ENCODE peak calls at places on chromosomes 16 and 17, in six cellular contexts. P is H1, L is GM12891, K is HepG2, Z is K562, C is GM12878. T is an unnamed sample.

GRCh38 chr17:77959926-77960521 is 1.5 kb downstream of the TNRC6C start:
- DNase-seq in C (no peak), L (no peak), P (no peak), K (no peak), Z (no peak), T (no peak)

GRCh38 chr17:46885956-46886663 is 34.7 kb downstream of the WNT9B start:
- DNase-seq in Z (no peak), K (no peak), L (no peak), C (no peak), P (no peak), T (no peak)

GRCh38 chr16:30183961-30184429 is 593 bp downstream of the CORO1A start:
- DNase-seq in P (no peak), Z (no peak), K (no peak), C (peak), L (peak), T (peak)

GRCh38 chr16:56246051-56246817 is 54.9 kb downstream of the GNAO1 start:
- DNase-seq in C (no peak), K (peak), P (no peak), Z (no peak), L (no peak), T (no peak)

GRCh38 chr16:9007177-9007794 is 43.6 kb upstream of the USP7 start:
- DNase-seq in L (no peak), K (no peak), Z (peak), C (no peak), P (no peak), T (no peak)

GRCh38 chr16:12113581-12114375 is 137.2 kb downstream of the SNX29 start:
- DNase-seq in K (no peak), L (no peak), C (no peak), P (no peak), Z (no peak), T (no peak)

GRCh38 chr16:64132190-64132589 is 989.7 kb downstream of the CDH11 start:
- DNase-seq in Z (no peak), K (no peak), L (no peak), C (no peak), P (no peak), T (no peak)

GRCh38 chr16:85303354-85303883 is 191.1 kb upstream of the CIBAR2 start:
- DNase-seq in L (peak), P (peak), C (no peak), Z (peak), K (peak), T (peak)

GRCh38 chr17:50837286-50837979 is 2.0 kb downstream of the WFIKKN2 start:
- DNase-seq in K (no peak), L (no peak), Z (no peak), C (no peak), P (no peak), T (no peak)

GRCh38 chr17:82582208-82582607 is 62.7 kb downstream of the FOXK2 start:
- DNase-seq in L (no peak), P (no peak), K (no peak), C (no peak), Z (no peak), T (no peak)

GRCh38 chr17:38868095-38868967 is 1.5 kb upstream of the LASP1 start:
- DNase-seq in P (no peak), K (peak), L (no peak), C (peak), Z (no peak), T (no peak)

GRCh38 chr17:8287651-8288335 is 677 bp upstream of the RANGRF start:
- DNase-seq in L (no peak), P (no peak), C (no peak), Z (no peak), K (no peak), T (no peak)

GRCh38 chr17:80208050-80208449 is 12.1 kb downstream of the SGSH start:
- DNase-seq in P (no peak), Z (no peak), L (no peak), K (no peak), C (no peak), T (no peak)

GRCh38 chr17:73291260-73291801 is 20.5 kb downstream of the CDC42EP4 start:
- DNase-seq in Z (peak), P (no peak), L (peak), C (peak), K (no peak), T (no peak)

GRCh38 chr17:78343433-78344201 is 16.3 kb downstream of the SOCS3 start:
- DNase-seq in P (no peak), L (no peak), C (no peak), K (no peak), Z (no peak), T (peak)

GRCh38 chr17:46150216-46150963 is 42.8 kb downstream of the KANSL1 start:
- DNase-seq in Z (peak), L (no peak), C (no peak), K (no peak), P (no peak), T (no peak)

GRCh38 chr16:75272097-75272548 is 20.7 kb upstream of the BCAR1 start:
- DNase-seq in P (no peak), C (peak), K (peak), Z (no peak), L (no peak), T (no peak)

GRCh38 chr16:84503751-84504395 is 586 bp downstream of the MEAK7 start:
- DNase-seq in P (no peak), L (no peak), K (no peak), Z (no peak), C (no peak), T (no peak)

DNA sequence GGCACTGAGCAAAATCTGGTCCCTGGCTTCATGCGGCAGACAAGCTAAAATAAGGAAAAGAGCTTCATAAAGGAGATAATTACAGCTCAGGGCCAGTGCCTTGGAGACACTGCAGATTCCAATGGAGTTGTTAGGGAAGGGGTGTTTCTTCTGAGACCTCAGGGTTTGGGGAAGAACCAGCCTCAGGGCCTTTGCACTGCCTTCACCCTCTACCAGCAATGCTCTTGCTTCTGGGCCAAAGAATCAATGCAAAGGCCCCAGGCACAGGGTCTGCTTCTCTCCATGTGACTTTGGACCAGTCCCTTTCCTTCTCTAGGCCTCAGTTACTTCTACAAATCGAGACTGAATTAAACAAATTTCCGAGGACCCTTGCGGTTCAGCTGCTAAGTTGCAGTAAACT is 36.2 kb upstream of the GAN start:
- DNase-seq in Z (no peak), C (no peak), L (no peak), P (no peak), K (no peak), T (no peak)
- TF ChIP-seq POLR2AphosphoS5 in Z (no peak), C (no peak), L (no peak), P (no peak), K (no peak), T (no peak)

GRCh38 chr16:73067671-73068545 is 20.0 kb upstream of the ZFHX3 start:
- DNase-seq in P (no peak), K (no peak), C (no peak), Z (no peak), L (no peak), T (no peak)
- TF ChIP-seq TAF1 in P (no peak), K (no peak), C (no peak), Z (no peak), L (no peak), T (no peak)

GRCh38 chr17:42982266-42982665 is 1.9 kb downstream of the RUNDC1 start:
- DNase-seq in K (no peak), C (no peak), Z (no peak), L (no peak), P (no peak), T (no peak)

GRCh38 chr17:42979511-42980273 is at the start of gene PTGES3L:
- DNase-seq in C (no peak), K (peak), L (peak), Z (peak), P (peak), T (peak)

GRCh38 chr17:42984486-42984885 is 4.1 kb downstream of the RUNDC1 start:
- DNase-seq in Z (no peak), C (no peak), L (no peak), P (no peak), K (no peak), T (no peak)

GRCh38 chr17:42980766-42981397 is 517 bp downstream of the RUNDC1 start:
- DNase-seq in P (peak), L (peak), K (peak), C (peak), Z (peak), T (peak)

GRCh38 chr17:42980274-42980765 is at the start of gene RUNDC1:
- DNase-seq in P (peak), L (peak), K (peak), Z (peak), C (peak), T (peak)
- TF ChIP-seq POLR2A in P (no peak), L (no peak), K (no peak), Z (no peak), C (peak), T (peak)

GRCh38 chr17:48056246-48056745 is 8.1 kb downstream of the NFE2L1 start:
- DNase-seq in P (no peak), K (no peak), Z (no peak), C (no peak), L (no peak), T (no peak)
- TF ChIP-seq POLR2AphosphoS5 in P (no peak), K (no peak), Z (no peak), C (no peak), L (peak), T (no peak)